ENCODE peak calls at places on chromosomes 7 and 10, in six cellular contexts. One of them, this sample, is unnamed.
A peak's percentile ranks its signal among the peaks of the same experiment; 100 is the strongest.

GRCh38 chr10:59281861-59282260 is 80.5 kb downstream of the FAM13C start:
- DNase-seq in HL-60: no peak
- DNase-seq in MM.1S: no peak
- DNase-seq in A673: no peak
- DNase-seq in WERI-Rb-1: no peak
- DNase-seq in stomach: no peak
- DNase-seq in this sample: no peak

GRCh38 chr10:114680557-114681117 is 22.6 kb upstream of the ABLIM1 start:
- DNase-seq in A673: no peak
- DNase-seq in HL-60: no peak
- DNase-seq in WERI-Rb-1: peak; percentile 22
- DNase-seq in stomach: no peak
- DNase-seq in MM.1S: no peak
- DNase-seq in this sample: no peak

GRCh38 chr7:41628926-41629325 is 74.0 kb downstream of the INHBA start:
- DNase-seq in HL-60: no peak
- DNase-seq in stomach: no peak
- DNase-seq in MM.1S: peak; percentile 27
- DNase-seq in A673: no peak
- DNase-seq in WERI-Rb-1: no peak
- DNase-seq in this sample: peak; percentile 75

GRCh38 chr7:68247566-68247965 is 1250.9 kb downstream of the TYW1 start:
- DNase-seq in stomach: no peak
- DNase-seq in A673: no peak
- DNase-seq in HL-60: no peak
- DNase-seq in MM.1S: no peak
- DNase-seq in WERI-Rb-1: no peak
- DNase-seq in this sample: no peak

GRCh38 chr7:98619450-98620321 is 2.6 kb downstream of the NPTX2 start:
- DNase-seq in HL-60: no peak
- DNase-seq in MM.1S: no peak
- DNase-seq in A673: no peak
- DNase-seq in WERI-Rb-1: peak; percentile 38
- DNase-seq in stomach: peak; percentile 40
- DNase-seq in this sample: no peak

GRCh38 chr10:22429146-22429545 is 83.8 kb downstream of the SPAG6 start:
- DNase-seq in stomach: no peak
- DNase-seq in MM.1S: no peak
- DNase-seq in HL-60: no peak
- DNase-seq in A673: no peak
- DNase-seq in WERI-Rb-1: no peak
- DNase-seq in this sample: no peak

GRCh38 chr10:20988357-20988983 is 91.4 kb upstream of the NEBL start:
- DNase-seq in WERI-Rb-1: no peak
- DNase-seq in A673: no peak
- DNase-seq in stomach: no peak
- DNase-seq in HL-60: no peak
- DNase-seq in MM.1S: no peak
- DNase-seq in this sample: no peak

GRCh38 chr10:14468022-14468421 is 137.3 kb upstream of the FRMD4A start:
- DNase-seq in WERI-Rb-1: no peak
- DNase-seq in stomach: no peak
- DNase-seq in A673: no peak
- DNase-seq in HL-60: no peak
- DNase-seq in MM.1S: no peak
- DNase-seq in this sample: no peak

GRCh38 chr7:135761751-135762488 is 13.3 kb upstream of the FAM180A start:
- DNase-seq in HL-60: peak; percentile 9
- DNase-seq in MM.1S: no peak
- DNase-seq in WERI-Rb-1: no peak
- DNase-seq in stomach: no peak
- DNase-seq in A673: no peak
- DNase-seq in this sample: peak; percentile 28

GRCh38 chr10:92419740-92420553 is 129.0 kb downstream of the MARCHF5 start:
- DNase-seq in stomach: peak; percentile 52
- DNase-seq in WERI-Rb-1: no peak
- DNase-seq in A673: no peak
- DNase-seq in MM.1S: no peak
- DNase-seq in HL-60: no peak
- DNase-seq in this sample: no peak

GRCh38 chr7:141039366-141039765 is 24.6 kb upstream of the MRPS33 start:
- DNase-seq in HL-60: no peak
- DNase-seq in MM.1S: no peak
- DNase-seq in A673: no peak
- DNase-seq in WERI-Rb-1: no peak
- DNase-seq in stomach: no peak
- DNase-seq in this sample: no peak

GRCh38 chr10:79027147-79028055 is 41.4 kb upstream of the ZMIZ1 start:
- DNase-seq in MM.1S: no peak
- DNase-seq in WERI-Rb-1: peak; percentile 62
- DNase-seq in stomach: no peak
- DNase-seq in A673: no peak
- DNase-seq in HL-60: no peak
- DNase-seq in this sample: no peak

GRCh38 chr7:140526901-140527664 is 47.8 kb upstream of the MKRN1 start:
- DNase-seq in HL-60: no peak
- DNase-seq in stomach: no peak
- DNase-seq in A673: no peak
- DNase-seq in WERI-Rb-1: no peak
- DNase-seq in MM.1S: no peak
- DNase-seq in this sample: no peak

DNA sequence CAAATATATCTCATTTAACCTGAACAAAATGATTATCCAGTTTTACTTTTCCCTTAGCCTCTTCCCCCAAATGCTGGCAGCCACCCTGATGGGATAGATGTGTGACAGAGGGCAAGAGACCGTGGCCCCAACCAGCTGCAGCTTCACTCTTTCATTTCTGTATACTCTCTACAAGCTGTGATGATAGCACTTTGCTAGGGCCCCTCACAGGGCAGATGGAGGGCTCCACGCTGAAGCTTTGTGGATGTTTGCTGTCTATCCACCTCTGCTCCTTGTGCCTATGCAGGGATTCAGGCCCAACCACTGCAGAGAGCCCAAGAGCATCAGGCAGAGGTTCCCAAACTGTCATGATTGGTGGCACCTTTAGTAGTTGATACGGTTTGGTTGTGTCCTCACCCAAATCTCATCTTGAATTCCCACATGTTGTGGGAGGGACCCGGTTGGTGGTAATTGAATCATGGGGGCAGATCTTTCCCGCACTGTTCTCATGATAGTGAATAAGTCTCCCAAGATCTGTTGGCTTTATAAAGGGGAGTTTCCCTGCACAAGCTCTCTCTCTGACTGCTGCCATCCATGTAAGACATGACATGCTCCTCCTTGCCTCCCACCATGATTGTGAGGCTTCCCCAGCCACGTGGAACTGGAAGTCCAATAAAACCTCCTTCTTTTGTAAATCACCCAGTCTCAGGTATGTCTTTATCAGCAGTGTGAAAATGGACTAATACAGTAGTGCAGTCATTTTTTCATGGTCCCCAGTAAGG is 20.1 kb downstream of the HTRA1 start:
- DNase-seq in stomach: no peak
- DNase-seq in A673: no peak
- DNase-seq in HL-60: no peak
- DNase-seq in MM.1S: no peak
- DNase-seq in WERI-Rb-1: no peak
- DNase-seq in this sample: no peak
- H3K27ac ChIP-seq in stomach: no peak overlapping the region
- H3K27ac ChIP-seq in A673: no peak overlapping the region
- H3K27ac ChIP-seq in HL-60: no peak overlapping the region
- H3K27ac ChIP-seq in MM.1S: no peak overlapping the region
- H3K27ac ChIP-seq in WERI-Rb-1: no peak overlapping the region
- H3K27ac ChIP-seq in this sample: no peak overlapping the region

DNA sequence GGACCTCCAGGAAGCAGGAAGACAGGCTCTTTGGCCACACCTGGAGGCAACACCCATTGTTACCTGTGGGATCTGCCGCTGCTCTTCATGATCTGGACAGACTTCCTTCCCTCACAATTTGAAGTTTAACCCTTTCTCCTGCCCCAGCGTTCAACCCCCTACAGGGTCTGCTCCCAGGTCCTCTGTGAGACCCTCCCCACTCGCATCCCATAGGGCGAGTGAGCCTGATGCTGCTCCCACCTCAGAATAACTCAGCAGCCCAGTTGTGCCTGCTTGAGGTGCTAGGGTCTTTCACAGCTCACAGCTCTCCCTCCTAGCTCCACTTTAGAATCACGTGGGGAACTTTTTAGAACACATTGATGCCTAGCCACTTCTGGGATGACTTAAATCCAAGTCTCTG is 61.8 kb upstream of the C10orf90 start:
- DNase-seq in A673: no peak
- DNase-seq in HL-60: no peak
- DNase-seq in stomach: no peak
- DNase-seq in WERI-Rb-1: no peak
- DNase-seq in MM.1S: no peak
- DNase-seq in this sample: no peak
- TF ChIP-seq CTCF in A673: no peak
- TF ChIP-seq CTCF in HL-60: no peak
- TF ChIP-seq CTCF in stomach: no peak
- TF ChIP-seq CTCF in WERI-Rb-1: no peak
- TF ChIP-seq CTCF in MM.1S: no peak
- TF ChIP-seq CTCF in this sample: no peak

DNA sequence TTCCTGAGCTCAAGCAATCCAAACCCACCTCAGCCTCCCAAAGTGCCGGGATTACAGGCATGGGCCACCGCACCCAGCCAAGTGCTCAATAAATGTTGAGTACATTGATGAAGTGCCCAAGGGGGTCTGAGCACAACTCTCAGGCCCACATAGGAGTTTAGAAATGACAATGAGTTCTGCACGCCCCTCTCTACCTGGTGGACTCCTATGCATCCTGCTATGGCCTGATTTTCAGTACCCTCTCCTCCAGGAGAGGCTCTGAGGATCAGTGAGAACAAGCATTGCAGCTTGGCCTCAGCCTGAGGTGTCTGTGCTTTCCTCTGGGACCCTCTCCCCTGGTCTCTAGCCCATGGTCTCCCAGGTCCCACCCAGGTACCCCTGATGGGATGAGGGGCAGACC is 20.9 kb upstream of the GRIFIN start:
- DNase-seq in MM.1S: no peak
- DNase-seq in HL-60: no peak
- DNase-seq in A673: no peak
- DNase-seq in WERI-Rb-1: no peak
- DNase-seq in stomach: no peak
- DNase-seq in this sample: no peak
- H3K27me3 ChIP-seq in MM.1S: peaks cover 86% of the 10 kb centered on the region
- H3K27me3 ChIP-seq in HL-60: peaks cover 9% of the 10 kb centered on the region
- H3K27me3 ChIP-seq in A673: no peaks in the 10 kb centered on the region
- H3K27me3 ChIP-seq in WERI-Rb-1: no peaks in the 10 kb centered on the region
- H3K27me3 ChIP-seq in stomach: peaks cover 55% of the 10 kb centered on the region
- H3K27me3 ChIP-seq in this sample: peaks cover 21% of the 10 kb centered on the region

GRCh38 chr7:27640914-27641570 is 21.6 kb downstream of the HIBADH start:
- DNase-seq in MM.1S: no peak
- DNase-seq in A673: no peak
- DNase-seq in WERI-Rb-1: no peak
- DNase-seq in stomach: peak; percentile 37
- DNase-seq in HL-60: no peak
- DNase-seq in this sample: no peak
- H3K27ac ChIP-seq in MM.1S: no peak overlapping the region
- H3K27ac ChIP-seq in A673: no peak overlapping the region
- H3K27ac ChIP-seq in WERI-Rb-1: no peak overlapping the region
- H3K27ac ChIP-seq in stomach: no peak overlapping the region
- H3K27ac ChIP-seq in HL-60: no peak overlapping the region
- H3K27ac ChIP-seq in this sample: no peak overlapping the region

DNA sequence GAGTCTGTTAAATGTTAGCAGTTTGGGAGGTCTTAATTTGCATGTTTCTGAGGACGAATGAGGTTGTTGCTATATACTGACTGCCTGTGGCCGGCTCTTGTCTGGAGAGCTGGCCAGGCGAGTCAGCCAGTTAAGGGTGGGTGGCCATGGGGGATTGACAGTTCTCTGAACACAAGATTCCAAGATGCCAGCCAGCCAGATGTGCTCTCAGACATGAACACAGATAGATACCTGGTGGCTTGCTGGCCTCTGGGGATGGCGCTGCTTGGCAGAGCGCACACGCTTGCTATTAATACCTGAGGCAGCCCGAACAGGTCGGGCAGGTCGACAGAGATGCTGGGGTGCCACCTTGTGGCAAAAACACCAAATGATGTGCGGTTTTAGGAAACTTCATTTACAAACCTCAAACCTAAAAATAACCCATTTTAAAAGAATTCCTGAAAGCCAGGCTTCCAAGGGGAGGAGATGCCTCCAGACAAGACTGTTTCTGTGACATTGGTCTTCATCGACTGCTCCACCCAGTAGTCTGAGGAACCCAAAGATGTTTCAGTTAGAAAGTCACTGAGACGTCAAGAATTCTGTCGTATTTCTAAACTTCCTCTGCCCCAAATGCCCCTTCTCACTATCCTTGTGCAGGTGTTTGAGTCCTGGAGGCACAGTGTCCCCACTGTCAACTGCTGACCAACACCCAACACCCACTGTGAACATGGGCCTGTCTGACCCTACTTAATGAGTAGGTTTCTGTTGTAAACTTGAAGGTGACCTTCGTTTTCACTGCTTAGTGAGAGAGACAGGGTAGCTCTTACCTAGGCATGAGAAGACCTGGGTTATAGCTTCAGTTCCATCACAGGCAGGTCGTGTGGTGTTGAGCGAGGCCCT is 123.4 kb downstream of the NT5C2 start:
- DNase-seq in HL-60: peak; percentile 62
- DNase-seq in A673: peak; percentile 56
- DNase-seq in stomach: peak; percentile 80
- DNase-seq in MM.1S: peak; percentile 79
- DNase-seq in WERI-Rb-1: peak; percentile 64
- DNase-seq in this sample: peak; percentile 23
- TF ChIP-seq CTCF in HL-60: no peak
- TF ChIP-seq CTCF in A673: peak; percentile 73
- TF ChIP-seq CTCF in stomach: peak; percentile 29
- TF ChIP-seq CTCF in MM.1S: peak; percentile 80
- TF ChIP-seq CTCF in WERI-Rb-1: peak; percentile 70
- TF ChIP-seq CTCF in this sample: peak; percentile 92